ENCODE peak calls at places on chromosome 22, in ten cellular contexts. G is HCT116, B is SK-N-MC, P is endothelial cell of umbilical vein, M is HL-60, T is GM12878, C is H1, D is Panc1, V is GM12891, A is sigmoid colon. N is an unnamed sample.

GRCh38 chr22:20568502-20569058 is 61.2 kb downstream of the MED15 start:
- DNase-seq in D (no peak), M (no peak), P (no peak), B (no peak), C (no peak), V (no peak), T (no peak), G (no peak), A (no peak), N (no peak)

GRCh38 chr22:20532256-20532993 is 25.0 kb downstream of the MED15 start:
- DNase-seq in C (no peak), G (no peak), M (no peak), D (no peak), A (no peak), T (no peak), B (no peak), V (no peak), P (no peak), N (no peak)

GRCh38 chr22:50217543-50218152 is 16.8 kb downstream of the SELENOO start:
- DNase-seq in C (no peak), P (no peak), D (no peak), G (no peak), T (no peak), V (no peak), A (no peak), M (no peak), B (no peak), N (no peak)

GRCh38 chr22:39013923-39014722 is at the start of gene APOBEC3C:
- DNase-seq in A (peak), B (no peak), T (peak), V (peak), C (no peak), G (peak), M (peak), D (no peak), P (peak), N (peak)

GRCh38 chr22:47333625-47334024 is 571.2 kb downstream of the TBC1D22A start:
- DNase-seq in P (peak), T (no peak), M (no peak), B (no peak), A (no peak), G (peak), D (no peak), C (no peak), V (no peak), N (no peak)

GRCh38 chr22:42757475-42757874 is 36.8 kb upstream of the A4GALT start:
- DNase-seq in C (no peak), P (no peak), A (no peak), T (no peak), G (no peak), B (no peak), D (no peak), M (no peak), V (no peak), N (no peak)

GRCh38 chr22:35727436-35727835 is 9.8 kb downstream of the APOL5 start:
- DNase-seq in T (no peak), D (no peak), G (no peak), P (no peak), M (no peak), A (no peak), C (no peak), B (no peak), V (no peak), N (no peak)

GRCh38 chr22:38882972-38883622 is 11.1 kb upstream of the CBX6 start:
- DNase-seq in D (no peak), G (no peak), A (no peak), B (no peak), T (no peak), M (no peak), P (no peak), C (no peak), V (no peak), N (no peak)

GRCh38 chr22:19817561-19818263 is 37.0 kb downstream of the GNB1L start:
- DNase-seq in B (no peak), T (no peak), C (no peak), G (no peak), M (no peak), D (no peak), A (no peak), P (no peak), V (peak), N (peak)

GRCh38 chr22:50396751-50397370 is 53.7 kb downstream of the PPP6R2 start:
- DNase-seq in T (no peak), P (peak), A (no peak), C (no peak), B (no peak), G (no peak), V (no peak), M (no peak), D (no peak), N (no peak)

GRCh38 chr22:30397656-30398635 is 1.1 kb downstream of the SEC14L2 start:
- DNase-seq in G (no peak), B (no peak), P (peak), C (no peak), A (no peak), V (no peak), T (no peak), D (no peak), M (no peak), N (no peak)
- TF ChIP-seq POLR2AphosphoS5 in G (no peak), B (no peak), P (no peak), C (no peak), A (no peak), V (no peak), T (no peak), D (no peak), M (no peak), N (no peak)

GRCh38 chr22:24726848-24727217 is 47.7 kb downstream of the PIWIL3 start:
- DNase-seq in G (no peak), T (no peak), D (no peak), P (no peak), V (no peak), B (no peak), C (no peak), A (no peak), M (no peak), N (no peak)

GRCh38 chr22:24730864-24731263 is 43.7 kb downstream of the PIWIL3 start:
- DNase-seq in C (peak), G (no peak), A (no peak), M (no peak), P (no peak), T (no peak), V (no peak), B (no peak), D (no peak), N (no peak)

GRCh38 chr22:24727218-24727851 is 47.2 kb downstream of the PIWIL3 start:
- DNase-seq in G (peak), C (no peak), T (no peak), A (no peak), P (peak), M (no peak), V (no peak), D (peak), B (no peak), N (no peak)

GRCh38 chr22:24731786-24732185 is 42.7 kb downstream of the PIWIL3 start:
- DNase-seq in B (no peak), M (no peak), T (no peak), C (no peak), V (no peak), A (no peak), D (no peak), P (peak), G (no peak), N (no peak)

GRCh38 chr22:24728790-24729637 is 45.5 kb downstream of the PIWIL3 start:
- DNase-seq in A (no peak), P (peak), B (no peak), V (no peak), G (no peak), T (no peak), M (no peak), C (no peak), D (no peak), N (no peak)
- TF ChIP-seq POLR2AphosphoS5 in A (no peak), P (no peak), B (no peak), V (no peak), G (no peak), T (no peak), M (peak), C (no peak), D (no peak), N (no peak)

GRCh38 chr22:48757581-48757980 is 1070.1 kb downstream of the BRD1 start:
- DNase-seq in A (peak), C (no peak), B (no peak), T (no peak), V (no peak), G (no peak), P (no peak), D (no peak), M (no peak), N (no peak)

GRCh38 chr22:48758021-48758561 is 1069.6 kb downstream of the BRD1 start:
- DNase-seq in P (no peak), T (no peak), A (peak), C (no peak), G (no peak), B (no peak), D (no peak), M (no peak), V (no peak), N (peak)

GRCh38 chr22:48760481-48761238 is 1067.0 kb downstream of the BRD1 start:
- DNase-seq in B (no peak), D (no peak), G (no peak), C (no peak), A (peak), P (no peak), T (no peak), M (no peak), V (no peak), N (no peak)

GRCh38 chr22:48761546-48761945 is 1066.1 kb downstream of the BRD1 start:
- DNase-seq in M (no peak), D (no peak), P (no peak), V (no peak), T (no peak), B (no peak), C (no peak), G (no peak), A (peak), N (no peak)

DNA sequence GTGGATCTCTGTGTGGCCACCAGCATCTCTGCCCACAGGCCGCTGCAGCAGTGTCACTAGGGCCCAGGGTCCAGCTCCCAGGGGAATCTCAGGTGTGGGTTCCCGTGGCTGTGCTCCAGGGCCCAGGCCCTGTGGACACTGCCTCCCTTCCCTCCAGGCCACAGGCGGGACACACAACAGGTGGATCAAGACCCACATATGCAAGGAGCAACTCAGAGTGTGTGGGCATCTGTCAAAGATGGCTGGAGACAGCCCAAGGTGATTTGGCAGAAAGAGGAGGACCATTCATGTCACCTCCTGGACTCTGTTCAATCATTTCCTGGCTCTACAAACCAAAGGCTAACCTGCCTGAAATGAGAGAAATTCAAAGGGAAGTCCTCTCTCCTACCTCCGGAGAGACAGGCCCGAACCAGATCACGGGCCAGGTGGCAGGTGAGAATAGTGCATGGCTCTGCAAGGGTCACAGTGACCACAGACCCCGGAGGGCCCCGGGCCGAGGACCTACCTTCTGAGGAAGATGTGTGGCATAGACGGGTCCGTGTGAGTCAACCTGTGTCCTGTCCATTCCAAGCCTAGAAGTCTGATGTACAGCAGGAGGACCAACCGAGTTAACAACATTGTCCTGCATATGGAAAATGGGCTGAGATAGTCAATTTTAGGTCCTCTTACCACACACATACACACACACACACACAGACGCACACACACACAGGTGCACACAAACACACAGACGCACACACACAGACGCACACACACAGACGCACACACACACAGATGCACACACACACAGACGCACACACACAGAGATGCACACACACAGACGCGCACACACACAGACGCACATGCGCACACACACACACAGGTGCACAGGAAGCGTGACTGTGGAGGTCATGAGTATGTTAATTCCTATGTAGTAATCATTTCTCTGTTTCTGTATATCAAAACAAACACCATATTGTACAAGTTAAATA is 1068.5 kb downstream of the BRD1 start:
- DNase-seq in G (no peak), V (no peak), M (no peak), C (no peak), A (peak), T (no peak), D (no peak), B (no peak), P (no peak), N (no peak)
- TF ChIP-seq POLR2AphosphoS5 in G (no peak), V (no peak), M (no peak), C (no peak), A (no peak), T (no peak), D (no peak), B (no peak), P (no peak), N (no peak)

GRCh38 chr22:45224988-45225731 is 15.5 kb downstream of the KIAA0930 start:
- DNase-seq in B (no peak), D (no peak), P (no peak), M (no peak), G (no peak), A (no peak), C (no peak), T (no peak), V (no peak), N (no peak)

GRCh38 chr22:45227645-45228400 is 12.9 kb downstream of the KIAA0930 start:
- DNase-seq in C (no peak), V (no peak), P (no peak), T (no peak), G (no peak), A (no peak), M (no peak), B (no peak), D (no peak), N (no peak)

GRCh38 chr22:45226681-45227186 is 14.0 kb downstream of the KIAA0930 start:
- DNase-seq in B (no peak), G (no peak), D (no peak), T (no peak), P (no peak), C (no peak), M (peak), A (no peak), V (no peak), N (no peak)

GRCh38 chr22:45224331-45224730 is 16.4 kb downstream of the KIAA0930 start:
- DNase-seq in V (no peak), T (no peak), G (no peak), C (no peak), B (no peak), A (no peak), P (no peak), M (no peak), D (no peak), N (no peak)

GRCh38 chr22:45225732-45226560 is 14.7 kb downstream of the KIAA0930 start:
- DNase-seq in B (no peak), C (no peak), P (no peak), G (no peak), T (no peak), A (peak), M (peak), D (no peak), V (no peak), N (no peak)
- TF ChIP-seq POLR2AphosphoS5 in B (no peak), C (no peak), P (no peak), G (no peak), T (no peak), A (peak), M (peak), D (no peak), V (no peak), N (peak)

DNA sequence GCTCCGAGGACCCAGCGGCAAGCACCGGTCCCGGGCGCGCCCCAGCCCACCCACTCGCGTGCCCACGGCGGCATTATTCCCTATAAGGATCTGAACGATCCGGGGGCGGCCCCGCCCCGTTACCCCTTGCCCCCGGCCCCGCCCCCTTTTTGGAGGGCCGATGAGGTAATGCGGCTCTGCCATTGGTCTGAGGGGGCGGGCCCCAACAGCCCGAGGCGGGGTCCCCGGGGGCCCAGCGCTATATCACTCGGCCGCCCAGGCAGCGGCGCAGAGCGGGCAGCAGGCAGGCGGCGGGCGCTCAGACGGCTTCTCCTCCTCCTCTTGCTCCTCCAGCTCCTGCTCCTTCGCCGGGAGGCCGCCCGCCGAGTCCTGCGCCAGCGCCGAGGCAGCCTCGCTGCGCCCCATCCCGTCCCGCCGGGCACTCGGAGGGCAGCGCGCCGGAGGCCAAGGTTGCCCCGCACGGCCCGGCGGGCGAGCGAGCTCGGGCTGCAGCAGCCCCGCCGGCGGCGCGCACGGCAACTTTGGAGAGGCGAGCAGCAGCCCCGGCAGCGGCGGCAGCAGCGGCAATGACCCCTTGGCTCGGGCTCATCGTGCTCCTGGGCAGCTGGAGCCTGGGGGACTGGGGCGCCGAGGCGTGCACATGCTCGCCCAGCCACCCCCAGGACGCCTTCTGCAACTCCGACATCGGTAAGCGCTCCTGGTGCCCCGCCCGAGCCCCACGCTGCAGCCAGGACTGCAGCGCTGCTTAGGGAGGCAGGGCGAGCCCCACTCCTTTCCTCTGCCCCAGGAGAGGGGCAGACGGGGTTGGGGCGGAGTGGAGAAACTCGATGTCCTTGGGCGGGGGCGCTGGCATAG is at the start of gene TIMP3:
- DNase-seq in M (no peak), P (no peak), V (no peak), D (no peak), G (no peak), A (peak), T (no peak), B (no peak), C (peak), N (peak)
- TF ChIP-seq POLR2AphosphoS5 in M (no peak), P (no peak), V (no peak), D (no peak), G (no peak), A (peak), T (no peak), B (peak), C (peak), N (peak)

GRCh38 chr22:26406118-26406517 is 22.9 kb upstream of the ASPHD2 start:
- DNase-seq in C (no peak), B (no peak), V (no peak), T (no peak), M (no peak), P (no peak), A (no peak), D (no peak), G (no peak), N (no peak)

GRCh38 chr22:26409705-26410376 is 19.2 kb upstream of the ASPHD2 start:
- DNase-seq in C (no peak), T (no peak), A (no peak), M (no peak), D (no peak), B (no peak), P (peak), G (no peak), V (no peak), N (no peak)

GRCh38 chr22:26403827-26404226 is 25.2 kb upstream of the ASPHD2 start:
- DNase-seq in C (no peak), D (no peak), A (no peak), B (no peak), V (no peak), P (no peak), G (no peak), M (no peak), T (no peak), N (no peak)

GRCh38 chr22:26401726-26402125 is 27.3 kb upstream of the ASPHD2 start:
- DNase-seq in G (peak), A (no peak), M (no peak), V (no peak), C (no peak), P (no peak), D (no peak), B (no peak), T (no peak), N (no peak)

DNA sequence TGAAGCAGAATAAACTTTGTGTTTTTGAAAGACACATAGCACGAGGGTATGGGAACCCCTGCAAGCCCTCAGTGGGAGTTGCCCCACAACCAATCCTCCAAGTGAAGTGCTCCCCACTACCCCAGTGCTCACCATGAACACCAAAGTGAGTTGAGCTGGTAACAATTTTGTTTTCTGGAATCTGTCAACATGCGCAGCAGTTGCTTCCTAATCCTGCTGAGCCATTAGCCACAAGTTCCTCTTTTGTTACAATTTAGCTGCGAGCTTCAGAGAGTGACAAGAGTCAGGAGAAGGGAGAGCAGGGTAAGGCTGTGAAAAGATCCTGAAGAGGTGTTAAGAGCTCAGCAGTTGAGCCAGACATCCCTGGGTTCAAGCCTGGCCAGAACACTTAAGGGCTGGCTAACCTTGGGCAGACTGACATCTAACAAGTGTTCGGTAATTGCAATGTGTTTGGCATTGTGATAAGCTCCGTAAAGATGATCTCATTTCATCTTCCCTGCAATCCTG is 24.2 kb upstream of the ASPHD2 start:
- DNase-seq in D (no peak), V (no peak), A (no peak), P (no peak), C (no peak), G (no peak), T (no peak), M (peak), B (no peak), N (no peak)
- TF ChIP-seq POLR2AphosphoS5 in D (no peak), V (no peak), A (no peak), P (no peak), C (no peak), G (no peak), T (no peak), M (no peak), B (no peak), N (no peak)

DNA sequence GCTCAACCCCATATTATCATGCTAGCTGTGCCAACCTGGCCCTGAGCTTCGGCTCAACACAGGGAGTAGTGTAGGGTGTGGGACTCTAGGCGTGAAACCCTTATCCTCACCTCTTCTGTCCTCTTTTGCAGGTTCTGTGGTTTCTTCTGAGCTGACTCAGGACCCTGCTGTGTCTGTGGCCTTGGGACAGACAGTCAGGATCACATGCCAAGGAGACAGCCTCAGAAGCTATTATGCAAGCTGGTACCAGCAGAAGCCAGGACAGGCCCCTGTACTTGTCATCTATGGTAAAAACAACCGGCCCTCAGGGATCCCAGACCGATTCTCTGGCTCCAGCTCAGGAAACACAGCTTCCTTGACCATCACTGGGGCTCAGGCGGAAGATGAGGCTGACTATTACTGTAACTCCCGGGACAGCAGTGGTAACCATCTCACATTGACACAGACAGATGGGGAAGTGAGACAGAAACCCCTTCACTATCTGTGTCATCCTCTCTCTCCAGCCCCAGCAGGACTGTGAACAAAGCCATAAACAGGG is 76.4 kb downstream of the GGTLC2 start:
- DNase-seq in M (peak), T (peak), G (no peak), C (no peak), A (no peak), V (no peak), B (no peak), D (no peak), P (no peak), N (no peak)
- TF ChIP-seq POLR2AphosphoS5 in M (no peak), T (no peak), G (no peak), C (no peak), A (no peak), V (no peak), B (no peak), D (no peak), P (no peak), N (no peak)

N was measured in breast epithelium.